ENCODE peak calls at places on chromosomes 12 and 14, in eight cellular contexts. B, U, L, V, M, O, K and R are unnamed samples.

GRCh38 chr14:35963209-35963608 is 137.1 kb downstream of the BRMS1L start:
- DNase-seq in M (no peak), B (no peak), O (no peak), V (peak), K (no peak), U (peak), L (peak), R (no peak)

GRCh38 chr12:836952-837351 is 84.6 kb downstream of the WNK1 start:
- DNase-seq in L (no peak), B (no peak), O (no peak), V (no peak), K (no peak), U (no peak), M (no peak), R (no peak)

GRCh38 chr14:104118006-104118844 is 20.2 kb upstream of the KIF26A start:
- DNase-seq in K (no peak), B (no peak), L (no peak), V (no peak), U (no peak), M (no peak), O (no peak), R (no peak)

GRCh38 chr14:54908230-54908629 is 5.6 kb upstream of the GCH1 start:
- DNase-seq in L (no peak), B (no peak), U (no peak), V (no peak), K (no peak), M (peak), O (peak), R (no peak)

GRCh38 chr12:3882896-3883564 is 9.8 kb upstream of the PARP11 start:
- DNase-seq in M (no peak), L (peak), B (no peak), U (no peak), K (no peak), O (peak), V (peak), R (no peak)

GRCh38 chr14:91817566-91818325 is 49.6 kb downstream of the TC2N start:
- DNase-seq in B (no peak), U (no peak), M (no peak), K (no peak), O (no peak), V (no peak), L (no peak), R (no peak)

GRCh38 chr12:64669270-64669842 is 59.1 kb downstream of the RASSF3 start:
- DNase-seq in B (no peak), U (peak), V (no peak), O (peak), M (peak), K (no peak), L (no peak), R (no peak)

GRCh38 chr12:39227218-39227617 is 215.7 kb downstream of the KIF21A start:
- DNase-seq in B (no peak), M (no peak), K (no peak), L (no peak), U (no peak), O (no peak), V (no peak), R (no peak)

GRCh38 chr14:78278464-78278863 is 108.3 kb downstream of the NRXN3 start:
- DNase-seq in M (no peak), K (no peak), B (no peak), U (peak), V (peak), L (no peak), O (no peak), R (no peak)

GRCh38 chr14:46574236-46574970 is 77.2 kb downstream of the RPL10L start:
- DNase-seq in U (no peak), O (no peak), M (no peak), B (no peak), L (no peak), V (peak), K (no peak), R (no peak)

GRCh38 chr12:53645191-53645590 is 19.0 kb upstream of the ATF7 start:
- DNase-seq in B (no peak), L (no peak), K (no peak), V (no peak), O (no peak), U (no peak), M (no peak), R (no peak)

GRCh38 chr12:6205144-6205539 is 4.9 kb downstream of the CD9 start:
- DNase-seq in L (no peak), U (no peak), O (no peak), M (no peak), B (no peak), V (peak), K (no peak), R (no peak)

GRCh38 chr14:105147701-105148603 is 20.6 kb downstream of the JAG2 start:
- DNase-seq in O (no peak), K (no peak), M (no peak), V (no peak), L (no peak), B (no peak), U (no peak), R (no peak)

GRCh38 chr14:90788031-90788430 is 28.2 kb downstream of the TTC7B start:
- DNase-seq in O (no peak), U (no peak), V (no peak), B (no peak), M (no peak), K (no peak), L (no peak), R (no peak)

GRCh38 chr12:17470460-17470859 is 619.5 kb downstream of the RERGL start:
- DNase-seq in L (no peak), K (no peak), U (no peak), V (no peak), B (no peak), M (no peak), O (no peak), R (no peak)

GRCh38 chr14:75274899-75275569 is 3.6 kb upstream of the FOS start:
- DNase-seq in B (peak), L (no peak), V (peak), M (no peak), O (peak), U (no peak), K (peak), R (no peak)

GRCh38 chr12:32502693-32503510 is 103.5 kb downstream of the FGD4 start:
- DNase-seq in M (no peak), U (peak), L (peak), B (no peak), O (no peak), V (no peak), K (no peak), R (peak)

GRCh38 chr12:99131761-99132199 is 486.7 kb downstream of the APAF1 start:
- DNase-seq in K (no peak), B (no peak), M (no peak), L (peak), V (no peak), O (peak), U (no peak), R (no peak)

GRCh38 chr12:75979181-75979580 is 52.4 kb downstream of the PHLDA1 start:
- DNase-seq in V (peak), L (peak), B (no peak), M (peak), O (no peak), U (no peak), K (no peak), R (no peak)

GRCh38 chr12:13772264-13772663 is 209.1 kb downstream of the GRIN2B start:
- DNase-seq in L (no peak), K (no peak), V (no peak), M (no peak), U (no peak), O (no peak), B (no peak), R (no peak)

GRCh38 chr12:57936513-57936883 is 4.9 kb upstream of the ATP23 start:
- DNase-seq in U (no peak), K (no peak), M (no peak), B (no peak), V (no peak), O (no peak), L (no peak), R (no peak)

GRCh38 chr12:107219301-107219700 is 126.0 kb upstream of the CRY1 start:
- DNase-seq in U (no peak), K (no peak), V (no peak), M (no peak), L (no peak), O (no peak), B (no peak), R (no peak)

GRCh38 chr12:53044052-53044581 is 5.7 kb upstream of the TNS2 start:
- DNase-seq in K (no peak), M (no peak), V (no peak), U (no peak), L (no peak), B (peak), O (no peak), R (peak)

GRCh38 chr14:33573296-33573695 is 377.6 kb downstream of the EGLN3 start:
- DNase-seq in B (no peak), K (no peak), M (no peak), O (no peak), V (peak), U (no peak), L (peak), R (no peak)

GRCh38 chr14:22753586-22753985 is 12.9 kb upstream of the OXA1L start:
- DNase-seq in B (no peak), M (no peak), O (no peak), U (no peak), L (no peak), V (no peak), K (no peak), R (no peak)

GRCh38 chr14:60649815-60650381 is 621 bp upstream of the SIX1 start:
- DNase-seq in B (no peak), L (peak), U (peak), K (no peak), V (no peak), M (no peak), O (peak), R (no peak)

GRCh38 chr12:55822228-55822627 is 4.4 kb downstream of the ORMDL2 start:
- DNase-seq in L (no peak), O (no peak), K (no peak), M (no peak), V (no peak), U (no peak), B (no peak), R (no peak)

GRCh38 chr14:91127411-91127810 is 13.5 kb downstream of the DGLUCY start:
- DNase-seq in U (peak), O (no peak), V (peak), M (no peak), L (no peak), B (no peak), K (no peak), R (no peak)

GRCh38 chr12:4273651-4274395 is at the start of gene CCND2:
- DNase-seq in U (peak), L (peak), K (peak), O (peak), V (peak), M (peak), B (peak), R (peak)

GRCh38 chr12:31588976-31589375 is 2.0 kb downstream of the DENND5B start:
- DNase-seq in B (no peak), O (no peak), K (no peak), L (peak), V (no peak), M (no peak), U (no peak), R (no peak)

GRCh38 chr12:94875525-94875924 is 128.0 kb downstream of the NDUFA12 start:
- DNase-seq in U (peak), M (no peak), L (peak), V (peak), K (no peak), B (no peak), O (peak), R (no peak)

GRCh38 chr12:113157218-113157859 is 7.8 kb downstream of the CFAP73 start:
- DNase-seq in U (no peak), O (peak), M (no peak), K (no peak), V (no peak), L (no peak), B (no peak), R (no peak)

GRCh38 chr14:59344711-59345455 is 120.3 kb downstream of the GPR135 start:
- DNase-seq in O (no peak), L (no peak), M (no peak), V (no peak), B (no peak), U (no peak), K (no peak), R (no peak)

GRCh38 chr12:45575823-45576448 is 153.6 kb upstream of the ARID2 start:
- DNase-seq in U (no peak), K (no peak), L (no peak), O (peak), V (no peak), B (no peak), M (no peak), R (no peak)